ENCODE peak calls at places on chromosomes 6 and 20, in five cellular contexts. One of them, this sample, is unnamed.

GRCh38 chr6:149347067-149347466 is 29.6 kb downstream of the TAB2 start:
- DNase-seq in neuronal stem cell: no peak
- DNase-seq in NCI-H146: no peak
- DNase-seq in NCI-H1092 treated with DMSO at 0.1 percent for 48 hours: no peak
- DNase-seq in Caco-2: no peak
- DNase-seq in this sample: no peak

GRCh38 chr6:84197708-84198107 is 29.7 kb downstream of the CEP162 start:
- DNase-seq in neuronal stem cell: no peak
- DNase-seq in NCI-H146: no peak
- DNase-seq in NCI-H1092 treated with DMSO at 0.1 percent for 48 hours: no peak
- DNase-seq in Caco-2: peak
- DNase-seq in this sample: no peak

GRCh38 chr6:11214911-11215310 is 17.6 kb downstream of the NEDD9 start:
- DNase-seq in neuronal stem cell: no peak
- DNase-seq in NCI-H146: no peak
- DNase-seq in NCI-H1092 treated with DMSO at 0.1 percent for 48 hours: no peak
- DNase-seq in Caco-2: no peak
- DNase-seq in this sample: no peak

GRCh38 chr6:37134622-37135191 is 35.2 kb upstream of the PIM1 start:
- DNase-seq in neuronal stem cell: no peak
- DNase-seq in NCI-H146: no peak
- DNase-seq in NCI-H1092 treated with DMSO at 0.1 percent for 48 hours: no peak
- DNase-seq in Caco-2: no peak
- DNase-seq in this sample: no peak

GRCh38 chr6:70738028-70738427 is 70.3 kb downstream of the SMAP1 start:
- DNase-seq in neuronal stem cell: no peak
- DNase-seq in NCI-H146: no peak
- DNase-seq in NCI-H1092 treated with DMSO at 0.1 percent for 48 hours: no peak
- DNase-seq in Caco-2: no peak
- DNase-seq in this sample: no peak

GRCh38 chr6:168154263-168154917 is 75.4 kb upstream of the FRMD1 start:
- DNase-seq in neuronal stem cell: no peak
- DNase-seq in NCI-H146: no peak
- DNase-seq in NCI-H1092 treated with DMSO at 0.1 percent for 48 hours: no peak
- DNase-seq in Caco-2: no peak
- DNase-seq in this sample: no peak

GRCh38 chr6:161941565-161941964 is 667.7 kb upstream of the AGPAT4 start:
- DNase-seq in neuronal stem cell: no peak
- DNase-seq in NCI-H146: no peak
- DNase-seq in NCI-H1092 treated with DMSO at 0.1 percent for 48 hours: no peak
- DNase-seq in Caco-2: no peak
- DNase-seq in this sample: no peak

GRCh38 chr20:46324960-46325703 is 16.8 kb upstream of the CDH22 start:
- DNase-seq in neuronal stem cell: no peak
- DNase-seq in NCI-H146: peak
- DNase-seq in NCI-H1092 treated with DMSO at 0.1 percent for 48 hours: no peak
- DNase-seq in Caco-2: peak
- DNase-seq in this sample: peak

GRCh38 chr20:1472556-1473243 is 6.1 kb upstream of the NSFL1C start:
- DNase-seq in neuronal stem cell: no peak
- DNase-seq in NCI-H146: no peak
- DNase-seq in NCI-H1092 treated with DMSO at 0.1 percent for 48 hours: no peak
- DNase-seq in Caco-2: no peak
- DNase-seq in this sample: no peak

GRCh38 chr6:73774311-73774766 is 78.3 kb downstream of the CD109 start:
- DNase-seq in neuronal stem cell: no peak
- DNase-seq in NCI-H146: no peak
- DNase-seq in NCI-H1092 treated with DMSO at 0.1 percent for 48 hours: no peak
- DNase-seq in Caco-2: no peak
- DNase-seq in this sample: peak

GRCh38 chr20:37486186-37486999 is 34.7 kb upstream of the NNAT start:
- DNase-seq in neuronal stem cell: no peak
- DNase-seq in NCI-H146: no peak
- DNase-seq in NCI-H1092 treated with DMSO at 0.1 percent for 48 hours: no peak
- DNase-seq in Caco-2: no peak
- DNase-seq in this sample: no peak

GRCh38 chr6:161354956-161355355 is 81.1 kb upstream of the AGPAT4 start:
- DNase-seq in neuronal stem cell: no peak
- DNase-seq in NCI-H146: no peak
- DNase-seq in NCI-H1092 treated with DMSO at 0.1 percent for 48 hours: no peak
- DNase-seq in Caco-2: no peak
- DNase-seq in this sample: no peak

GRCh38 chr6:124999105-124999764 is 37.0 kb downstream of the RNF217 start:
- DNase-seq in neuronal stem cell: no peak
- DNase-seq in NCI-H146: no peak
- DNase-seq in NCI-H1092 treated with DMSO at 0.1 percent for 48 hours: no peak
- DNase-seq in Caco-2: no peak
- DNase-seq in this sample: no peak

GRCh38 chr20:54668271-54669053 is 193.1 kb downstream of the DOK5 start:
- DNase-seq in neuronal stem cell: no peak
- DNase-seq in NCI-H146: peak
- DNase-seq in NCI-H1092 treated with DMSO at 0.1 percent for 48 hours: peak
- DNase-seq in Caco-2: peak
- DNase-seq in this sample: peak

GRCh38 chr6:6546318-6547110 is 42.0 kb upstream of the LY86 start:
- DNase-seq in neuronal stem cell: peak
- DNase-seq in NCI-H146: no peak
- DNase-seq in NCI-H1092 treated with DMSO at 0.1 percent for 48 hours: peak
- DNase-seq in Caco-2: peak
- DNase-seq in this sample: peak

This sample was measured in NCI-H82.